ENCODE peak calls at places on chromosomes 1 and 21, in six cellular contexts. One of them, this sample, is unnamed.

GRCh38 chr1:3197781-3198316 is 128.8 kb downstream of the PRDM16 start:
- DNase-seq in left ventricle myocardium inferior: no peak
- DNase-seq in fibroblast of pulmonary artery: no peak
- DNase-seq in K562: no peak
- DNase-seq in lung: no peak
- DNase-seq in NB4: no peak
- DNase-seq in this sample: no peak

GRCh38 chr1:103341377-103341880 is 184.1 kb upstream of the RNPC3 start:
- DNase-seq in K562: no peak
- DNase-seq in lung: no peak
- DNase-seq in left ventricle myocardium inferior: no peak
- DNase-seq in fibroblast of pulmonary artery: no peak
- DNase-seq in NB4: no peak
- DNase-seq in this sample: no peak

GRCh38 chr1:91879739-91880138 is 6.2 kb downstream of the TGFBR3 start:
- DNase-seq in fibroblast of pulmonary artery: no peak
- DNase-seq in lung: no peak
- DNase-seq in NB4: no peak
- DNase-seq in K562: no peak
- DNase-seq in left ventricle myocardium inferior: no peak
- DNase-seq in this sample: no peak

GRCh38 chr1:171426645-171427044 is 58.7 kb upstream of the PRRC2C start:
- DNase-seq in lung: no peak
- DNase-seq in left ventricle myocardium inferior: no peak
- DNase-seq in NB4: no peak
- DNase-seq in K562: no peak
- DNase-seq in fibroblast of pulmonary artery: no peak
- DNase-seq in this sample: no peak

GRCh38 chr1:92411511-92411910 is 75.2 kb downstream of the GFI1 start:
- DNase-seq in fibroblast of pulmonary artery: peak
- DNase-seq in K562: no peak
- DNase-seq in lung: no peak
- DNase-seq in left ventricle myocardium inferior: no peak
- DNase-seq in NB4: peak
- DNase-seq in this sample: peak

GRCh38 chr21:45305831-45306230 is 18.1 kb upstream of the POFUT2 start:
- DNase-seq in lung: no peak
- DNase-seq in NB4: no peak
- DNase-seq in fibroblast of pulmonary artery: no peak
- DNase-seq in left ventricle myocardium inferior: peak
- DNase-seq in K562: no peak
- DNase-seq in this sample: no peak

GRCh38 chr21:15722591-15723324 is 7.0 kb upstream of the USP25 start:
- DNase-seq in K562: no peak
- DNase-seq in fibroblast of pulmonary artery: no peak
- DNase-seq in left ventricle myocardium inferior: no peak
- DNase-seq in NB4: no peak
- DNase-seq in lung: no peak
- DNase-seq in this sample: peak

GRCh38 chr1:63557365-63557987 is 34.2 kb downstream of the EFCAB7 start:
- DNase-seq in lung: no peak
- DNase-seq in fibroblast of pulmonary artery: peak
- DNase-seq in NB4: peak
- DNase-seq in K562: peak
- DNase-seq in left ventricle myocardium inferior: no peak
- DNase-seq in this sample: no peak

GRCh38 chr1:113905435-113905861 is 322 bp downstream of the DCLRE1B start:
- DNase-seq in left ventricle myocardium inferior: peak
- DNase-seq in fibroblast of pulmonary artery: no peak
- DNase-seq in NB4: peak
- DNase-seq in K562: peak
- DNase-seq in lung: no peak
- DNase-seq in this sample: no peak

GRCh38 chr1:30919025-30919881 is 10.7 kb upstream of the SDC3 start:
- DNase-seq in K562: peak
- DNase-seq in lung: no peak
- DNase-seq in left ventricle myocardium inferior: no peak
- DNase-seq in fibroblast of pulmonary artery: peak
- DNase-seq in NB4: peak
- DNase-seq in this sample: no peak

GRCh38 chr1:107318932-107319331 is 178.1 kb downstream of the NTNG1 start:
- DNase-seq in lung: no peak
- DNase-seq in left ventricle myocardium inferior: no peak
- DNase-seq in fibroblast of pulmonary artery: no peak
- DNase-seq in NB4: peak
- DNase-seq in K562: no peak
- DNase-seq in this sample: no peak

GRCh38 chr1:21822349-21822748 is 10.3 kb downstream of the LDLRAD2 start:
- DNase-seq in K562: peak
- DNase-seq in lung: no peak
- DNase-seq in fibroblast of pulmonary artery: no peak
- DNase-seq in NB4: peak
- DNase-seq in left ventricle myocardium inferior: no peak
- DNase-seq in this sample: no peak

GRCh38 chr1:53559391-53559815 is 100.2 kb downstream of the DMRTB1 start:
- DNase-seq in left ventricle myocardium inferior: no peak
- DNase-seq in lung: no peak
- DNase-seq in fibroblast of pulmonary artery: no peak
- DNase-seq in K562: no peak
- DNase-seq in NB4: no peak
- DNase-seq in this sample: no peak

GRCh38 chr1:32221980-32222751 is at the start of the genes EIF3I and TMEM234:
- DNase-seq in K562: peak
- DNase-seq in NB4: peak
- DNase-seq in fibroblast of pulmonary artery: peak
- DNase-seq in left ventricle myocardium inferior: peak
- DNase-seq in lung: peak
- DNase-seq in this sample: peak

GRCh38 chr1:175829845-175830244 is 86.5 kb upstream of the TNR start:
- DNase-seq in NB4: no peak
- DNase-seq in lung: no peak
- DNase-seq in fibroblast of pulmonary artery: no peak
- DNase-seq in left ventricle myocardium inferior: no peak
- DNase-seq in K562: no peak
- DNase-seq in this sample: no peak

GRCh38 chr1:229130028-229130668 is 140.8 kb upstream of the RAB4A start:
- DNase-seq in NB4: peak
- DNase-seq in fibroblast of pulmonary artery: no peak
- DNase-seq in left ventricle myocardium inferior: no peak
- DNase-seq in K562: no peak
- DNase-seq in lung: no peak
- DNase-seq in this sample: no peak

GRCh38 chr1:108901106-108901505 is 24.3 kb downstream of the GPSM2 start:
- DNase-seq in left ventricle myocardium inferior: no peak
- DNase-seq in K562: no peak
- DNase-seq in fibroblast of pulmonary artery: no peak
- DNase-seq in lung: no peak
- DNase-seq in NB4: no peak
- DNase-seq in this sample: no peak

GRCh38 chr1:107535091-107535490 is 394.3 kb downstream of the NTNG1 start:
- DNase-seq in lung: no peak
- DNase-seq in fibroblast of pulmonary artery: no peak
- DNase-seq in NB4: no peak
- DNase-seq in K562: no peak
- DNase-seq in left ventricle myocardium inferior: no peak
- DNase-seq in this sample: no peak

GRCh38 chr1:65630855-65631254 is 161.8 kb upstream of the PDE4B start:
- DNase-seq in left ventricle myocardium inferior: no peak
- DNase-seq in K562: no peak
- DNase-seq in NB4: no peak
- DNase-seq in lung: no peak
- DNase-seq in fibroblast of pulmonary artery: peak
- DNase-seq in this sample: no peak

GRCh38 chr1:163085904-163086268 is 16.7 kb downstream of the RGS4 start:
- DNase-seq in lung: no peak
- DNase-seq in K562: no peak
- DNase-seq in NB4: no peak
- DNase-seq in fibroblast of pulmonary artery: no peak
- DNase-seq in left ventricle myocardium inferior: no peak
- DNase-seq in this sample: no peak

GRCh38 chr1:32894019-32894600 is 7.1 kb downstream of the TMEM54 start:
- DNase-seq in NB4: no peak
- DNase-seq in K562: no peak
- DNase-seq in left ventricle myocardium inferior: no peak
- DNase-seq in lung: no peak
- DNase-seq in fibroblast of pulmonary artery: no peak
- DNase-seq in this sample: no peak

GRCh38 chr21:45824546-45825208 is 156.9 kb upstream of the COL6A1 start:
- DNase-seq in NB4: no peak
- DNase-seq in left ventricle myocardium inferior: no peak
- DNase-seq in K562: no peak
- DNase-seq in fibroblast of pulmonary artery: no peak
- DNase-seq in lung: no peak
- DNase-seq in this sample: no peak

GRCh38 chr1:198837276-198838021 is 198.6 kb downstream of the PTPRC start:
- DNase-seq in K562: no peak
- DNase-seq in left ventricle myocardium inferior: no peak
- DNase-seq in fibroblast of pulmonary artery: no peak
- DNase-seq in NB4: no peak
- DNase-seq in lung: no peak
- DNase-seq in this sample: peak

GRCh38 chr21:35178098-35178497 is 129.0 kb upstream of the RUNX1 start:
- DNase-seq in K562: no peak
- DNase-seq in left ventricle myocardium inferior: no peak
- DNase-seq in fibroblast of pulmonary artery: no peak
- DNase-seq in NB4: no peak
- DNase-seq in lung: no peak
- DNase-seq in this sample: no peak

GRCh38 chr1:231690072-231690471 is 63.5 kb downstream of the DISC1 start:
- DNase-seq in K562: no peak
- DNase-seq in left ventricle myocardium inferior: no peak
- DNase-seq in NB4: peak
- DNase-seq in fibroblast of pulmonary artery: no peak
- DNase-seq in lung: no peak
- DNase-seq in this sample: no peak

GRCh38 chr1:14677291-14677690 is 78.8 kb downstream of the KAZN start:
- DNase-seq in fibroblast of pulmonary artery: no peak
- DNase-seq in NB4: no peak
- DNase-seq in lung: no peak
- DNase-seq in K562: no peak
- DNase-seq in left ventricle myocardium inferior: no peak
- DNase-seq in this sample: no peak

GRCh38 chr1:13701274-13701650 is 1.3 kb downstream of the PRDM2 start:
- DNase-seq in left ventricle myocardium inferior: no peak
- DNase-seq in lung: no peak
- DNase-seq in NB4: no peak
- DNase-seq in fibroblast of pulmonary artery: no peak
- DNase-seq in K562: no peak
- DNase-seq in this sample: no peak

GRCh38 chr21:41361786-41362604 is at the start of gene MX2:
- DNase-seq in left ventricle myocardium inferior: peak
- DNase-seq in NB4: peak
- DNase-seq in lung: peak
- DNase-seq in K562: no peak
- DNase-seq in fibroblast of pulmonary artery: peak
- DNase-seq in this sample: no peak

GRCh38 chr1:86852289-86852688 is 61.6 kb downstream of the SELENOF start:
- DNase-seq in fibroblast of pulmonary artery: no peak
- DNase-seq in left ventricle myocardium inferior: no peak
- DNase-seq in NB4: no peak
- DNase-seq in K562: no peak
- DNase-seq in lung: no peak
- DNase-seq in this sample: no peak
- H3K4me3 ChIP-seq in fibroblast of pulmonary artery: no peak
- H3K4me3 ChIP-seq in left ventricle myocardium inferior: no peak
- H3K4me3 ChIP-seq in NB4: no peak
- H3K4me3 ChIP-seq in K562: no peak
- H3K4me3 ChIP-seq in lung: no peak
- H3K4me3 ChIP-seq in this sample: no peak

GRCh38 chr1:172449585-172450523 is 6.0 kb upstream of the PIGC start:
- DNase-seq in NB4: peak
- DNase-seq in lung: peak
- DNase-seq in left ventricle myocardium inferior: peak
- DNase-seq in K562: peak
- DNase-seq in fibroblast of pulmonary artery: peak
- DNase-seq in this sample: no peak
- H3K4me3 ChIP-seq in NB4: no peak
- H3K4me3 ChIP-seq in lung: no peak
- H3K4me3 ChIP-seq in left ventricle myocardium inferior: no peak
- H3K4me3 ChIP-seq in K562: no peak
- H3K4me3 ChIP-seq in fibroblast of pulmonary artery: no peak
- H3K4me3 ChIP-seq in this sample: no peak

GRCh38 chr1:16958475-16958874 is 21.9 kb downstream of the MFAP2 start:
- DNase-seq in K562: no peak
- DNase-seq in left ventricle myocardium inferior: no peak
- DNase-seq in lung: no peak
- DNase-seq in fibroblast of pulmonary artery: no peak
- DNase-seq in NB4: no peak
- DNase-seq in this sample: no peak

GRCh38 chr1:16960560-16961296 is 19.7 kb downstream of the MFAP2 start:
- DNase-seq in NB4: peak
- DNase-seq in left ventricle myocardium inferior: peak
- DNase-seq in lung: peak
- DNase-seq in fibroblast of pulmonary artery: peak
- DNase-seq in K562: peak
- DNase-seq in this sample: peak

GRCh38 chr1:16965486-16966067 is 14.8 kb downstream of the MFAP2 start:
- DNase-seq in lung: no peak
- DNase-seq in fibroblast of pulmonary artery: no peak
- DNase-seq in NB4: no peak
- DNase-seq in K562: no peak
- DNase-seq in left ventricle myocardium inferior: no peak
- DNase-seq in this sample: no peak

GRCh38 chr1:16956775-16957174 is 23.6 kb downstream of the MFAP2 start:
- DNase-seq in fibroblast of pulmonary artery: no peak
- DNase-seq in lung: no peak
- DNase-seq in left ventricle myocardium inferior: no peak
- DNase-seq in NB4: no peak
- DNase-seq in K562: no peak
- DNase-seq in this sample: no peak

GRCh38 chr1:16961297-16962124 is 18.9 kb downstream of the MFAP2 start:
- DNase-seq in fibroblast of pulmonary artery: no peak
- DNase-seq in left ventricle myocardium inferior: no peak
- DNase-seq in K562: no peak
- DNase-seq in lung: no peak
- DNase-seq in NB4: no peak
- DNase-seq in this sample: no peak
- H3K4me3 ChIP-seq in fibroblast of pulmonary artery: peak
- H3K4me3 ChIP-seq in left ventricle myocardium inferior: peak
- H3K4me3 ChIP-seq in K562: no peak
- H3K4me3 ChIP-seq in lung: no peak
- H3K4me3 ChIP-seq in NB4: no peak
- H3K4me3 ChIP-seq in this sample: peak

GRCh38 chr1:227353186-227353585 is 34.9 kb upstream of the CDC42BPA start:
- DNase-seq in K562: no peak
- DNase-seq in fibroblast of pulmonary artery: no peak
- DNase-seq in lung: no peak
- DNase-seq in left ventricle myocardium inferior: no peak
- DNase-seq in NB4: no peak
- DNase-seq in this sample: no peak
- H3K4me3 ChIP-seq in K562: no peak
- H3K4me3 ChIP-seq in fibroblast of pulmonary artery: no peak
- H3K4me3 ChIP-seq in lung: no peak
- H3K4me3 ChIP-seq in left ventricle myocardium inferior: no peak
- H3K4me3 ChIP-seq in NB4: no peak
- H3K4me3 ChIP-seq in this sample: no peak